ENCODE peak calls at places on chromosomes 1 and 21, in seven cellular contexts. B is esophagus squamous epithelium, V is breast epithelium, Z is pancreas, C is tibial artery, O is heart left ventricle, W is cardiac fibroblast. J is an unnamed sample.

GRCh38 chr1:24283326-24284155 is 35.6 kb upstream of the GRHL3 start:
- DNase-seq in B (no peak), O (no peak), V (no peak), C (peak), W (peak), Z (no peak), J (no peak)

GRCh38 chr1:33294071-33295010 is 26.6 kb downstream of the A3GALT2 start:
- DNase-seq in C (no peak), V (no peak), B (no peak), W (no peak), O (no peak), Z (no peak), J (no peak)

GRCh38 chr21:42578761-42579415 is 65.2 kb downstream of the SLC37A1 start:
- DNase-seq in Z (no peak), C (peak), W (no peak), B (no peak), V (no peak), O (no peak), J (no peak)

GRCh38 chr1:151478923-151479322 is 19.6 kb upstream of the POGZ start:
- DNase-seq in B (no peak), V (no peak), W (peak), C (no peak), O (no peak), Z (no peak), J (no peak)

GRCh38 chr1:11697893-11698210 is 6.3 kb downstream of the DRAXIN start:
- DNase-seq in Z (no peak), C (no peak), W (no peak), V (no peak), B (no peak), O (no peak), J (no peak)

GRCh38 chr1:90402893-90403849 is 313.9 kb downstream of the BARHL2 start:
- DNase-seq in W (peak), O (no peak), V (peak), B (no peak), C (no peak), Z (peak), J (peak)

GRCh38 chr1:175673236-175674150 is 69.9 kb downstream of the TNR start:
- DNase-seq in Z (no peak), W (peak), C (no peak), O (no peak), B (no peak), V (no peak), J (no peak)

GRCh38 chr1:75034376-75034775 is 99.8 kb upstream of the LHX8 start:
- DNase-seq in O (no peak), B (no peak), Z (no peak), C (no peak), V (no peak), W (no peak), J (no peak)

GRCh38 chr1:44696789-44697188 is 22.3 kb downstream of the ARMH1 start:
- DNase-seq in B (no peak), C (peak), O (no peak), W (no peak), Z (no peak), V (no peak), J (no peak)

GRCh38 chr21:45021428-45022347 is 52.7 kb upstream of the ADARB1 start:
- DNase-seq in O (peak), C (no peak), V (no peak), Z (no peak), W (no peak), B (no peak), J (no peak)

GRCh38 chr1:2392071-2392442 is 416 bp downstream of the RER1 start:
- DNase-seq in C (no peak), B (no peak), O (no peak), W (no peak), Z (peak), V (no peak), J (no peak)

GRCh38 chr1:1835546-1835945 is 55.3 kb downstream of the GNB1 start:
- DNase-seq in O (no peak), W (no peak), C (no peak), Z (no peak), V (no peak), B (no peak), J (no peak)

GRCh38 chr1:95625224-95625623 is 391.2 kb downstream of the RWDD3 start:
- DNase-seq in B (no peak), C (no peak), O (no peak), Z (no peak), V (no peak), W (no peak), J (no peak)

GRCh38 chr1:156625436-156626078 is 6.3 kb downstream of the HAPLN2 start:
- DNase-seq in O (peak), B (no peak), W (peak), C (peak), V (no peak), Z (peak), J (no peak)

GRCh38 chr1:152516082-152516481 is 1.8 kb downstream of the CRCT1 start:
- DNase-seq in V (no peak), Z (no peak), O (no peak), C (no peak), B (no peak), W (no peak), J (no peak)

GRCh38 chr1:28602536-28603439 is 10.7 kb downstream of the RAB42 start:
- DNase-seq in W (peak), B (no peak), C (peak), V (peak), O (peak), Z (peak), J (peak)
- TF ChIP-seq CTCF in W (peak), B (peak), C (peak), V (peak), O (peak), Z (peak), J (peak)

DNA sequence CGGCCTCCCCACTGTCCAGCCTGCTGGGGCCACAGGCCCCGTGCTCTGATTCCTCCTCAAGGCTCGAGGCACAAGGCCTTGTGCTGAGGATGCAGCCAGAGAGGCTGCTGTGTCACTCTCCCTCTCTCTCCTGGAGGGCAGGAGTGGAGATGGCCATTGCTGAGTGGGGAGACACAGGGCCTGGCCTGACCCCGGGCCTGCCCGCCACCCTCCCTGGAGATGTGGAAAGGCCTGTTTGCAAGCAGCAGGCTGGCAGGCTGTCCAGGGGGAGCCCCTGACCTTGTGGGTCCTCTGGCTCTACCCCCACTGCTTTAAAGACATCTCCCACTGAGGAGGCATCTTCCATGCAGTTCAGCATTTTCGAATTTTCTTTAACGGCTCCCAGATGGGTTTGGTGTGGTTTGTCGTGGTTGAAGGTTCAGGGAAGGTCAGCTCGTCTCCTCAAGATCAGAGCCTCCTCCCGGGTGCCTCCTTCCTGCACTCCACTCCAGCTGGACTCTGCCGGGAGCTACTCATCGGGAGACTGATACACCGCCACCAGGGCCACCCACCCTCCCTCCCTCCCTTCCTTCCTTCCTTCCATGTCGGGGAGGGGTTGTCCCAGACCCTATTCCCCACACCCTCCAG is 69.0 kb downstream of the SPSB1 start:
- DNase-seq in W (no peak), B (no peak), C (no peak), O (no peak), V (no peak), Z (no peak), J (no peak)
- TF ChIP-seq CTCF in W (no peak), B (no peak), C (no peak), O (no peak), V (no peak), Z (no peak), J (no peak)

DNA sequence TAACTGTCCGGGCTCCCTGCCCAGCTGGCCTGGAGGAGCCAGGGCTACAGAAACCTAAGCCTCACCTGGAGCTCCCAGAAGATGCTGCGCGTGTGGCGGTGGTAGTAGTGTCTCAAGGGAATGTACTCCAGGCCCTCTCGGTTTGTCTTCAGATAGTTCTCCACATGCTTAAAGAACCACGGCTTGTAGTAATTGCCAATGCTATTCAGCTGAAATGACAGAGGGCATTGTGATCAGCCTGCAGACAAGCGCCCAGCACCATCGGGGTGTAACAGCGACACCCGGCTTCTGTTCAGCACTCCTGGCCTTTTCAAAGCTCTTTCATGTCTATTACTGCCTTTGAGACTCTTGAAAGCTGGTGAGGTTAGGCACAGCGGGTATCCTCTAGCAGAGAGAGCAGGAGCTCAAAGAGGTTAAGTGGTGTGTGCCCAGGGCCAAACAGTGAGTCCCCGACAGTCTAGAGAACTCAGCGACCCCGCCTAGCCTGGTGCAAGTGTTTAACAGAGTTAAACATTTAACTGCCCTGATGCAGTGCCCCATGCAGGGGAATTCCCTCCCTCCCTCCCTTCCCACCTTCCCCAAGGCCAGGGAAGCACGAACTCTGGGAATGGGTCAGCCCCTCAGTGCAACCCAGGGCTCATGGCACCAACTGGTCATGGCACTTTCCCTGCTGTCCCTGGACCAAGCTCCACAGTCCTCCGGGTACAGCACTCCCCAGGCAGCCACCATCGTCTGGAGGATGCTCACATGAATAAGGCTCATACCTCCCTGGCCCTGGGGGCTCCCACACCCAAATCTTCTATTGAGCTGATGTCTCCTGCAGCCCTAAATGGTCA is 21.5 kb downstream of the DHCR24 start:
- DNase-seq in C (no peak), O (no peak), W (no peak), Z (no peak), B (no peak), V (no peak), J (no peak)
- TF ChIP-seq CTCF in C (no peak), O (no peak), W (no peak), Z (no peak), B (no peak), V (no peak), J (no peak)

GRCh38 chr21:22476214-22476613 is 1478.0 kb downstream of the NCAM2 start:
- DNase-seq in Z (no peak), O (no peak), W (no peak), C (no peak), V (no peak), B (no peak), J (no peak)

GRCh38 chr21:22468893-22469292 is 1470.7 kb downstream of the NCAM2 start:
- DNase-seq in W (no peak), Z (no peak), B (no peak), O (no peak), V (no peak), C (no peak), J (no peak)

GRCh38 chr21:22476726-22477646 is 1478.8 kb downstream of the NCAM2 start:
- DNase-seq in B (no peak), V (no peak), W (no peak), Z (no peak), C (no peak), O (no peak), J (no peak)

DNA sequence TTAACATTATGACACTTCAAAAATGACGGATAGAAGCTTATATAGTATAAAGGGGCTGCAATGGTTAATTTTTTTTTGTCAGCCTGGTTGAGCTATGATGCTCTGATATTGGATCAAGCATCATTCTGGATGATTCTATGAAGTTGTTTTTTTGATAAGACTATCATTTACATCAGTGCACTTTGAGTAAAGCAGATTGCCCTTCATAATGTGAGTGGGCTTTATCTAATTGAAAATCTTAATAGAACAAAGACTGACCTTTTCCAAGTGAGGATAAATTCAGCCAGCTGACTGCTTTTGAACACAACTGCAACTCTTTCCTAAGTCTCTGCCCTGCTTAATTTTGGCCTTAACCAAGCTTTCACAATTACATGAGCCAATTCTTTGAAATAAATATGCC is 1476.2 kb downstream of the NCAM2 start:
- DNase-seq in Z (no peak), O (no peak), W (no peak), C (no peak), V (no peak), B (no peak), J (no peak)
- TF ChIP-seq CTCF in Z (no peak), O (no peak), W (no peak), C (no peak), V (no peak), B (no peak), J (no peak)

GRCh38 chr1:96820111-96820510 is 98.5 kb downstream of the PTBP2 start:
- DNase-seq in Z (no peak), C (no peak), W (peak), B (no peak), V (no peak), O (no peak), J (no peak)
- TF ChIP-seq CTCF in Z (no peak), C (no peak), W (no peak), B (no peak), V (no peak), O (no peak), J (no peak)

GRCh38 chr21:37219766-37220432 is 47.2 kb downstream of the VPS26C start:
- DNase-seq in V (no peak), Z (no peak), W (no peak), C (no peak), B (no peak), O (no peak), J (no peak)

GRCh38 chr21:37223804-37224345 is 43.3 kb downstream of the VPS26C start:
- DNase-seq in C (no peak), B (no peak), Z (no peak), W (no peak), O (no peak), V (no peak), J (no peak)

GRCh38 chr21:37224861-37225260 is 42.3 kb downstream of the VPS26C start:
- DNase-seq in B (no peak), Z (no peak), O (no peak), C (no peak), V (no peak), W (no peak), J (no peak)

GRCh38 chr21:37220433-37220980 is 46.6 kb downstream of the VPS26C start:
- DNase-seq in W (peak), O (no peak), C (no peak), Z (peak), V (no peak), B (no peak), J (no peak)

DNA sequence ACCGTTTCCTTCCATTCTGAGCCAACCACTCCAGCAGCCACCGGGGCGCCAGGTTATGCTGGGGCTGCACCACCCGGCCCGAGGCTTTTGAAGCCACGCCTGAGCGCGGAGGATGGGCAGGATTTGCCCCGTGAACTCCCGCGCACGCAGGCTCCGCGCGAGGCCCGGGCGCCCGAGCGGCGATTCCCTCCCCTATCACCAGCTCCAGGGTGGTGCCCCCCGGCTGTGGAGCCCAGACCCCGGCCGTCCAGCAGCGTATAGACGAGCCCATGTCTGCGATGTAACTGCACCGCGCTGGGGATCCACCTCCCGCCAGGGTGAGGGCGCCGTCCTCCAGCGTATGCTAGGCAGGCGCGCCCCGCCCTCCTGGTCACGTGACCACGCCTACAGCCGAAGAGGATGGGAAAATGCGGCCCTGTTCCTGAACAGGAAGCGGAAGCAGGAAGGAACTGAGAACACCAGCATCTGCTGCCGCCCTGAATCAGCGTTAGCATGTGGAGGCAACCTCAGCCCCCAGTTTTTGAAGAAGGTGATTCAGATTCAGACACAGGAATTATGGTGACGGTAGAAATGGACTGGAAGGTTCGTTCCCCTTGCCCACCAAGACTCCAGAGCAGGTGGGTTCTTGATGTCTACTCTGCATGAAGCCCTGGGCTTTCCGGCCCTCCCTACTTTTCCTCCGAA is 46.0 kb downstream of the VPS26C start:
- DNase-seq in Z (peak), O (peak), W (peak), V (peak), B (peak), C (peak), J (peak)
- TF ChIP-seq CTCF in Z (no peak), O (peak), W (peak), V (no peak), B (peak), C (no peak), J (peak)

GRCh38 chr1:234607091-234608025 is 2.6 kb downstream of the IRF2BP2 start:
- DNase-seq in W (peak), V (no peak), C (no peak), B (no peak), O (no peak), Z (peak), J (no peak)
- TF ChIP-seq CTCF in W (peak), V (no peak), C (no peak), B (no peak), O (no peak), Z (no peak), J (peak)

DNA sequence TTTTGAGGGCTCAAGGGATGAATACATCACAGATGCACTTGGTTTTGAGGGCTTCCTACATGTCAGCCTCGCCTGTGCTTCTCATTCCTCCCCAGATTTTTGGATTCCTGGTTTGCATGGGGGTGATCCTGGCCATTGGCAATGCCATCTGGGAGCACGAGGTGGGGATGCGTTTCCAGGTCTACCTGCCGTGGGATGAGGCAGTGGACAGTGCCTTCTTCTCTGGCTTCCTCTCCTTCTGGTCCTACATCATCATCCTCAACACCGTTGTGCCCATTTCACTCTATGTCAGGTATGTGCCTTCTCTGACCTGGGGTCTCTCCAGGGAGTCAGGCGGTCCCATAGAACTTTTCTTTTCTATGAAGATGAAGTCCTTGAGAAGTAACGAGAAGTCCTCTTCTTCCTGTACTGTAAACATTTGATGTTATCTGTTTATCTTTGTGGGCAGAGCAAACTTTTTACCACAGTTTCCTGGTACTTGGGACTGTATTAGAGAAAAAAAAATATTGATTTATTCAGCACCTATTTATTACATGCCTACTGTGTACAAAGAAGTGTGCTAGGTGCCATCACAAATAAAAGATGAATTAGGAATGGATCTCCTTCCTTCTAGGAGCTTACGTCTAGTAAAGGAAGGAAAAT is 12.0 kb downstream of the ATP8B2 start:
- DNase-seq in W (no peak), O (no peak), C (no peak), V (no peak), Z (no peak), B (no peak), J (no peak)
- TF ChIP-seq CTCF in W (no peak), O (no peak), C (no peak), V (no peak), Z (no peak), B (no peak), J (no peak)

GRCh38 chr1:5620997-5621396 is 371.2 kb downstream of the NPHP4 start:
- DNase-seq in V (no peak), O (no peak), W (no peak), B (no peak), C (no peak), Z (peak), J (no peak)
- TF ChIP-seq CTCF in V (no peak), O (peak), W (no peak), B (peak), C (no peak), Z (peak), J (no peak)

DNA sequence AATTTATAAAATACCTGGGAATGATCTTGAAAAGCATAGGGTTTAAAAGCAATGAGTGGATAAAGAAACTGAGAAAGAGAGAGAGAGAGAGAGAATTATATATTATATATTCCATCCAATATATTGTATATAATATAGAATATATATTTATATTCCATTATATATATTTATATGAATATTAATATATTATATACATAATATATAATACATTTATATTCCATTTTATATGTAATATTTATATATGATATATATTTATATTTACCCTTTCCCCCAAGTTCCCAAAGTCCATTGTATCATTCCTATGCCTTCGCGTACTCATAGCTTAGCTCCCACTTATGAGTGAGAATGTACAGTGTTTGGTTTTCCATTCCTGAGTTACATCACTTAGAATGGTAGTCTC is 69.9 kb upstream of the SLC35F3 start:
- DNase-seq in C (no peak), V (no peak), O (no peak), B (no peak), Z (no peak), W (no peak), J (no peak)
- TF ChIP-seq CTCF in C (no peak), V (no peak), O (no peak), B (no peak), Z (no peak), W (no peak), J (no peak)

J was measured in AG04450.